ENCODE peak calls at places on chromosomes 2 and 18, in seven cellular contexts. O, U, B, F, Z, I and C are unnamed samples.

GRCh38 chr2:72694715-72695496 is 130.9 kb downstream of the EXOC6B start:
- DNase-seq in O (no peak), I (no peak), U (peak), B (no peak), F (peak), Z (no peak), C (peak)

GRCh38 chr2:230797515-230798495 is 66.9 kb upstream of the ITM2C start:
- DNase-seq in I (peak), U (no peak), O (no peak), F (peak), B (no peak), Z (no peak), C (no peak)

GRCh38 chr2:238914648-238915015 is 66.7 kb downstream of the TWIST2 start:
- DNase-seq in O (no peak), F (peak), B (no peak), U (no peak), Z (no peak), I (no peak), C (peak)

GRCh38 chr18:43590182-43590903 is 313.1 kb upstream of the SYT4 start:
- DNase-seq in B (no peak), U (no peak), Z (no peak), I (no peak), F (no peak), O (no peak), C (peak)

GRCh38 chr2:29480423-29480822 is 365.2 kb downstream of the CLIP4 start:
- DNase-seq in B (no peak), F (no peak), O (no peak), Z (no peak), U (no peak), I (no peak), C (no peak)

GRCh38 chr18:54983041-54983686 is 23.9 kb upstream of the CCDC68 start:
- DNase-seq in Z (no peak), I (no peak), B (no peak), F (peak), O (no peak), U (peak), C (no peak)

GRCh38 chr2:95121150-95121494 is 486 bp downstream of the MRPS5 start:
- DNase-seq in O (no peak), B (no peak), U (peak), F (peak), I (no peak), Z (no peak), C (peak)

GRCh38 chr2:200650195-200650594 is 64.4 kb downstream of the AOX1 start:
- DNase-seq in B (no peak), Z (no peak), O (no peak), I (no peak), U (no peak), F (no peak), C (no peak)

GRCh38 chr18:74518456-74519315 is 15.6 kb upstream of the CNDP1 start:
- DNase-seq in B (no peak), U (no peak), Z (no peak), I (no peak), O (no peak), F (no peak), C (no peak)

GRCh38 chr2:191950132-191950885 is 103.4 kb upstream of the CAVIN2 start:
- DNase-seq in Z (no peak), B (no peak), I (no peak), U (no peak), O (no peak), F (peak), C (no peak)

GRCh38 chr2:37189452-37190153 is 1.1 kb upstream of the SULT6B1 start:
- DNase-seq in O (no peak), U (no peak), B (no peak), F (peak), I (no peak), Z (no peak), C (peak)

GRCh38 chr2:195898505-195898904 is 170.1 kb downstream of the DNAH7 start:
- DNase-seq in Z (no peak), O (no peak), F (peak), I (peak), U (peak), B (no peak), C (peak)

GRCh38 chr2:121648206-121648605 is 1.1 kb downstream of the CLASP1 start:
- DNase-seq in I (no peak), B (no peak), U (no peak), F (peak), Z (no peak), O (no peak), C (no peak)

GRCh38 chr2:189581354-189582139 is 961 bp upstream of the SLC40A1 start:
- DNase-seq in F (no peak), I (no peak), U (no peak), B (no peak), Z (peak), O (no peak), C (peak)